ENCODE peak calls at places on chromosomes 3 and 15, in six cellular contexts. E is fibroblast of the aortic adventitia, W is A549, S is H1, N is cardiac muscle cell, V is Panc1. R is an unnamed sample.

GRCh38 chr3:153756816-153757215 is 364.4 kb upstream of the ARHGEF26 start:
- DNase-seq in E (peak), W (no peak), N (peak), S (no peak), V (no peak), R (peak)

GRCh38 chr15:77819841-77820728 is 187.4 kb upstream of the LINGO1 start:
- DNase-seq in N (peak), W (peak), V (no peak), E (no peak), S (no peak), R (no peak)

GRCh38 chr3:45437388-45437787 is 49.0 kb downstream of the LARS2 start:
- DNase-seq in V (no peak), W (no peak), E (peak), S (no peak), N (no peak), R (peak)

GRCh38 chr3:113559011-113559410 is 26.7 kb downstream of the SIDT1 start:
- DNase-seq in E (no peak), S (no peak), N (no peak), W (no peak), V (no peak), R (no peak)

GRCh38 chr3:18423401-18424212 is 1.5 kb downstream of the SATB1 start:
- DNase-seq in N (peak), E (peak), S (no peak), V (no peak), W (no peak), R (peak)

GRCh38 chr15:38129531-38130199 is 123.0 kb upstream of the SPRED1 start:
- DNase-seq in V (no peak), W (no peak), S (no peak), N (peak), E (peak), R (peak)

GRCh38 chr15:42608767-42609488 is 33.5 kb downstream of the STARD9 start:
- DNase-seq in N (no peak), W (no peak), V (no peak), E (no peak), S (no peak), R (no peak)

GRCh38 chr3:11464356-11464755 is 179.4 kb downstream of the VGLL4 start:
- DNase-seq in E (no peak), N (no peak), W (no peak), V (no peak), S (no peak), R (no peak)

GRCh38 chr3:194364652-194365434 is 4.7 kb downstream of the LRRC15 start:
- DNase-seq in S (no peak), W (no peak), E (peak), V (no peak), N (peak), R (peak)

GRCh38 chr15:99433757-99434211 is 132.0 kb upstream of the MEF2A start:
- DNase-seq in V (no peak), E (no peak), S (no peak), W (no peak), N (no peak), R (no peak)

GRCh38 chr3:101615525-101615924 is 41.5 kb downstream of the PCNP start:
- DNase-seq in V (no peak), S (no peak), E (no peak), N (no peak), W (no peak), R (no peak)

GRCh38 chr15:53589526-53590057 is 169.9 kb downstream of the WDR72 start:
- DNase-seq in N (no peak), W (no peak), E (no peak), V (no peak), S (no peak), R (no peak)

GRCh38 chr15:68220489-68220888 is 9.0 kb downstream of the CLN6 start:
- DNase-seq in W (no peak), N (no peak), E (no peak), V (no peak), S (no peak), R (no peak)

GRCh38 chr3:23344886-23345285 is 141.8 kb downstream of the UBE2E2 start:
- DNase-seq in N (no peak), E (no peak), V (no peak), S (no peak), W (no peak), R (no peak)
- TF ChIP-seq CTCF in N (no peak), E (no peak), V (no peak), S (no peak), W (no peak), R (no peak)

DNA sequence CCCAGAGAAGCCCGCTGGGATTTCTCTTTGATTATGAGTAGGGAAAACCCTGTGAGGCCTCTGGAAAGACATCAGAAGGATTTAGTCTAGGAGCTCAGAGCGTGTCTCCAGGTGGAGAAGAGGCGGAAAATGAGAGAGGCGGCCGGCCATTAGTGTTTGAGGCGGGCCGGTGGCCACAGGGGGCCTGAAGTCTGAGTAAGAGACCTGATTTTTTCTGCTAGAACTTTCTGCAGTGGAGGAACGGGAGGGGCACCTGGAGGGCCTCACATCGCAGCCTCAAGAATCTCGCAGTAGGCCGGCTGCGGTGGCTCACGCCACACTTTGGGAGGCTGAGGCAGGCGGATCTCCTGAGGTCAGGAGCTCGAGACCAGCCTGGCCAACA is 28.5 kb downstream of the KLHDC8B start:
- DNase-seq in V (no peak), W (no peak), E (no peak), N (peak), S (no peak), R (no peak)
- H3K4me3 ChIP-seq in V (no peak), W (no peak), E (peak), N (no peak), S (no peak), R (peak)

DNA sequence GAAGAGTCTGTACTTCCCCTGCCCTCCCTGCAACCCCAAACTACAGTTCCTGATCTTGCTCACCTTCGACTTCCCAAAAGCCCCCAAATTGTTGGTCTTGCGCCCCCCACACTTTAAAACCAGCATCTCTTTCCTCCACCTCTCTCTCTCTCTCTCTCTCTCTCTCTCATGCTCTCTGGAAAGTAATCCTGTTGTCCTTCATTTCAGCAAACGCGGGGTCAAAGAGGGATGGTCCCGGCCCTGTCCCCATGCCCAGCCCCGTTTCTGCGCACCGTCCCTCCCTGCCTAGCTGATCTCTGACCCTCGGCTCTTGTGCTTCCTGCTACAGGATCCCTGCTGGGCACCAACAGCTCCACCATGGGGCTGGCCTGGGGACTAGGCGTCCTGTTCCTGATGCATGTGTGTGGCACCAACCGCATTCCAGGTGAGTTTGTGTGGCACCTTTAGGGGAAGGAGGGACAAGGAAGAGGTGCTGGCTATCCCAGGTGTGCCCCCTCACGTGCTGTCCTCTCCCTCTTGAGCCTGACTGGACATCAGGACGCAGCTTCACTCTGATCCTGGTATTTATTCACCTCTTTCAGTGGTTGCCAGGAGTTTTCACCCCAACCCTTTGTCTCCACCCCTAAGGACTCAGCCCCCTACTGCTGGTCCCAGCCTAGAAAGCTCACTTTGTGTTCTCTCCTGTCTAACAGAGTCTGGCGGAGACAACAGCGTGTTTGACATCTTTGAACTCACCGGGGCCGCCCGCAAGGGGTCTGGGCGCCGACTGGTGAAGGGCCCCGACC is 814 bp downstream of the THBS1 start:
- DNase-seq in S (no peak), W (peak), N (peak), E (peak), V (no peak), R (peak)
- TF ChIP-seq CTCF in S (peak), W (peak), N (peak), E (peak), V (peak), R (peak)

GRCh38 chr15:60661075-60661645 is 182.2 kb upstream of the ICE2 start:
- DNase-seq in W (no peak), E (no peak), S (no peak), N (peak), V (no peak), R (peak)
- H3K4me3 ChIP-seq in W (no peak), E (no peak), S (no peak), N (no peak), V (no peak), R (no peak)

GRCh38 chr3:51642462-51642861 is 28.6 kb upstream of the TEX264 start:
- DNase-seq in S (no peak), V (no peak), E (no peak), N (peak), W (no peak), R (peak)
- TF ChIP-seq CTCF in S (peak), V (peak), E (peak), N (peak), W (peak), R (peak)

GRCh38 chr3:159733194-159733860 is 255.3 kb upstream of the IL12A start:
- DNase-seq in S (no peak), V (no peak), E (peak), W (no peak), N (peak), R (peak)
- H3K4me3 ChIP-seq in S (no peak), V (no peak), E (no peak), W (peak), N (peak), R (no peak)

DNA sequence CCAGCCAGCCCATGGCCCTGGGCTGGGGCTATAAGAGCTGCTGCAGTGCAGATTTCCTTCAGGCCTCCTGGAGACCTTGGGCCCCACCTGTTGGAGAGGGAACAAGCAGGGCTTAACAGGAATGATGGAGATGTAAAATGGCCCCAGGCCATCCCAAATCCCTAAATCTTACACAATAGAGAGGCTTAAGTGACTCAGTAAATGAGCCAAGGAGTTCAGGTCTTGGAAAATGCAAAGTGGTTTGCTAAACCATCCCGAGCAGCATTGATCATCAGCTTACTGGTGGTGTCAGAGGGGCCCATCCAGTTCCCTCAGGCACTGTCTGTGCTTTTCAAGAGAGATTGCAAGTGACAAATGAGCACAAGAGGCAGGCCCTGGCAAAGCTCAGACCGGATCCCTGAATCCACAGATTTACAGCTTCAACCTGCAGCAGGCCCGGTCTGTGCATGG is 325.5 kb downstream of the UACA start:
- DNase-seq in E (no peak), W (no peak), S (no peak), N (no peak), V (no peak), R (no peak)
- TF ChIP-seq CTCF in E (no peak), W (no peak), S (peak), N (no peak), V (no peak), R (no peak)